ENCODE peak calls at places on chromosome 17, in eight cellular contexts. U is neural crest cell; F is memory B cell; S is activated T-cell treated with anti-CD3 and anti-CD28 coated beads, Interleukin-2, amount 50 U/mL, for 24 hours; B is Calu3; W is HuH-7.5; A is stimulated activated CD8-positive, alpha-beta memory T cell treated with anti-CD3 and anti-CD28 coated beads, Interleukin-4, amount 100 ng/mL, for 24 hours; E is thoracic aorta. O is an unnamed sample.

GRCh38 chr17:39769974-39770587 is 32.3 kb downstream of the GRB7 start:
- DNase-seq in U (no peak), F (no peak), S (no peak), B (peak; percentile 100), W (no peak), A (no peak), E (no peak), O (no peak)

GRCh38 chr17:65446043-65446442 is 115.4 kb downstream of the AXIN2 start:
- DNase-seq in U (no peak), F (no peak), S (no peak), B (no peak), W (no peak), A (no peak), E (no peak), O (no peak)

GRCh38 chr17:47950448-47950847 is 7.2 kb downstream of the PRR15L start:
- DNase-seq in U (no peak), F (no peak), S (no peak), B (peak; percentile 84), W (no peak), A (no peak), E (no peak), O (no peak)

GRCh38 chr17:37131064-37131463 is 182.3 kb downstream of the AATF start:
- DNase-seq in U (no peak), F (no peak), S (no peak), B (no peak), W (no peak), A (no peak), E (no peak), O (no peak)

GRCh38 chr17:27319536-27320221 is 25.8 kb downstream of the WSB1 start:
- DNase-seq in U (no peak), F (no peak), S (no peak), B (no peak), W (no peak), A (no peak), E (peak; percentile 35), O (no peak)

GRCh38 chr17:61106354-61106753 is 293.3 kb upstream of the TBX2 start:
- DNase-seq in U (no peak), F (no peak), S (no peak), B (no peak), W (peak; percentile 11), A (no peak), E (no peak), O (no peak)

GRCh38 chr17:72467841-72468653 is 347.2 kb downstream of the SOX9 start:
- DNase-seq in U (no peak), F (no peak), S (no peak), B (no peak), W (no peak), A (no peak), E (no peak), O (no peak)

GRCh38 chr17:65062168-65062915 is 5.8 kb upstream of the GNA13 start:
- DNase-seq in U (no peak), F (no peak), S (no peak), B (no peak), W (no peak), A (no peak), E (no peak), O (peak; percentile 31)

GRCh38 chr17:39965017-39965699 is 2.4 kb downstream of the GSDMA start:
- DNase-seq in U (no peak), F (no peak), S (no peak), B (no peak), W (no peak), A (no peak), E (no peak), O (no peak)

GRCh38 chr17:57294629-57295501 is 38.5 kb downstream of the MSI2 start:
- DNase-seq in U (no peak), F (no peak), S (peak; percentile 40), B (no peak), W (no peak), A (peak; percentile 7), E (no peak), O (peak; percentile 44)

GRCh38 chr17:48745381-48746275 is 17.1 kb upstream of the HOXB13 start:
- DNase-seq in U (no peak), F (no peak), S (no peak), B (no peak), W (no peak), A (no peak), E (no peak), O (no peak)

GRCh38 chr17:18229771-18230170 is 4.3 kb downstream of the LLGL1 start:
- DNase-seq in U (no peak), F (no peak), S (no peak), B (no peak), W (no peak), A (no peak), E (no peak), O (no peak)

GRCh38 chr17:61731330-61731729 is 132.0 kb downstream of the BRIP1 start:
- DNase-seq in U (no peak), F (no peak), S (no peak), B (no peak), W (no peak), A (no peak), E (no peak), O (no peak)

GRCh38 chr17:51651513-51652298 is 391.4 kb downstream of the UTP18 start:
- DNase-seq in U (no peak), F (no peak), S (no peak), B (no peak), W (no peak), A (no peak), E (no peak), O (no peak)

GRCh38 chr17:59513934-59514841 is 51.2 kb upstream of the DHX40 start:
- DNase-seq in U (no peak), F (no peak), S (no peak), B (peak; percentile 80), W (peak; percentile 39), A (no peak), E (no peak), O (peak; percentile 26)

GRCh38 chr17:2705263-2705662 is 6.3 kb downstream of the CLUH start:
- DNase-seq in U (no peak), F (no peak), S (no peak), B (no peak), W (no peak), A (no peak), E (no peak), O (no peak)

GRCh38 chr17:31548709-31549108 is 157.2 kb downstream of the RAB11FIP4 start:
- DNase-seq in U (no peak), F (no peak), S (no peak), B (no peak), W (no peak), A (no peak), E (no peak), O (no peak)

GRCh38 chr17:43881176-43881575 is 26.2 kb downstream of the MPP2 start:
- DNase-seq in U (no peak), F (no peak), S (no peak), B (no peak), W (no peak), A (no peak), E (no peak), O (no peak)

GRCh38 chr17:4998666-4999428 is 1.1 kb downstream of the KIF1C start:
- DNase-seq in U (no peak), F (peak; percentile 31), S (peak; percentile 41), B (peak; percentile 3), W (peak; percentile 82), A (no peak), E (no peak), O (no peak)

GRCh38 chr17:1413281-1413791 is 13.3 kb upstream of the YWHAE start:
- DNase-seq in U (no peak), F (no peak), S (no peak), B (peak; percentile 57), W (no peak), A (no peak), E (peak; percentile 64), O (peak; percentile 55)

GRCh38 chr17:63399856-63400255 is 46.2 kb downstream of the CYB561 start:
- DNase-seq in U (no peak), F (no peak), S (no peak), B (no peak), W (no peak), A (no peak), E (no peak), O (no peak)

GRCh38 chr17:74873874-74874614 is 1.2 kb upstream of the FDXR start:
- DNase-seq in U (no peak), F (no peak), S (no peak), B (no peak), W (no peak), A (no peak), E (no peak), O (peak; percentile 78)

GRCh38 chr17:15463363-15463762 is 4.1 kb downstream of the CDRT4 start:
- DNase-seq in U (no peak), F (no peak), S (no peak), B (peak; percentile 15), W (no peak), A (no peak), E (no peak), O (peak; percentile 44)